ENCODE peak calls at places on chromosomes 16 and 17, in five cellular contexts. One of them, this sample, is unnamed.

GRCh38 chr17:60712675-60713074 is 35.0 kb downstream of the BCAS3 start:
- DNase-seq in left ventricle myocardium inferior: no peak
- DNase-seq in progenitor cell of endocrine pancreas: no peak
- DNase-seq in dorsolateral prefrontal cortex: no peak
- DNase-seq in anterior cingulate cortex: no peak
- DNase-seq in this sample: no peak

GRCh38 chr17:62781356-62781755 is 26.8 kb downstream of the MARCHF10 start:
- DNase-seq in left ventricle myocardium inferior: no peak
- DNase-seq in progenitor cell of endocrine pancreas: no peak
- DNase-seq in dorsolateral prefrontal cortex: no peak
- DNase-seq in anterior cingulate cortex: no peak
- DNase-seq in this sample: no peak

GRCh38 chr16:11359370-11359769 is 14.1 kb downstream of the RMI2 start:
- DNase-seq in left ventricle myocardium inferior: no peak
- DNase-seq in progenitor cell of endocrine pancreas: no peak
- DNase-seq in dorsolateral prefrontal cortex: no peak
- DNase-seq in anterior cingulate cortex: no peak
- DNase-seq in this sample: no peak

GRCh38 chr16:67462279-67462655 is 18.7 kb downstream of the ATP6V0D1 start:
- DNase-seq in left ventricle myocardium inferior: no peak
- DNase-seq in progenitor cell of endocrine pancreas: no peak
- DNase-seq in dorsolateral prefrontal cortex: no peak
- DNase-seq in anterior cingulate cortex: no peak
- DNase-seq in this sample: no peak

GRCh38 chr17:8375738-8376259 is 705 bp downstream of the KRABD2 start:
- DNase-seq in left ventricle myocardium inferior: no peak
- DNase-seq in progenitor cell of endocrine pancreas: peak; percentile 36
- DNase-seq in dorsolateral prefrontal cortex: peak; percentile 41
- DNase-seq in anterior cingulate cortex: no peak
- DNase-seq in this sample: peak; percentile 53

GRCh38 chr16:65515193-65515592 is 393.3 kb upstream of the CDH11 start:
- DNase-seq in left ventricle myocardium inferior: no peak
- DNase-seq in progenitor cell of endocrine pancreas: no peak
- DNase-seq in dorsolateral prefrontal cortex: no peak
- DNase-seq in anterior cingulate cortex: no peak
- DNase-seq in this sample: no peak

GRCh38 chr17:80414508-80414802 is 512 bp upstream of the ENDOV start:
- DNase-seq in left ventricle myocardium inferior: no peak
- DNase-seq in progenitor cell of endocrine pancreas: no peak
- DNase-seq in dorsolateral prefrontal cortex: no peak
- DNase-seq in anterior cingulate cortex: no peak
- DNase-seq in this sample: no peak

GRCh38 chr17:79400989-79401703 is 209.7 kb downstream of the RBFOX3 start:
- DNase-seq in left ventricle myocardium inferior: peak; percentile 60
- DNase-seq in progenitor cell of endocrine pancreas: peak; percentile 71
- DNase-seq in dorsolateral prefrontal cortex: peak; percentile 87
- DNase-seq in anterior cingulate cortex: peak; percentile 21
- DNase-seq in this sample: peak; percentile 87

GRCh38 chr17:40796846-40797245 is 2.9 kb downstream of the KRT28 start:
- DNase-seq in left ventricle myocardium inferior: no peak
- DNase-seq in progenitor cell of endocrine pancreas: no peak
- DNase-seq in dorsolateral prefrontal cortex: no peak
- DNase-seq in anterior cingulate cortex: no peak
- DNase-seq in this sample: no peak

GRCh38 chr16:89114159-89114981 is 20.7 kb downstream of the ACSF3 start:
- DNase-seq in left ventricle myocardium inferior: peak; percentile 10
- DNase-seq in progenitor cell of endocrine pancreas: no peak
- DNase-seq in dorsolateral prefrontal cortex: no peak
- DNase-seq in anterior cingulate cortex: no peak
- DNase-seq in this sample: no peak

GRCh38 chr16:73739049-73739769 is 557.4 kb upstream of the PSMD7 start:
- DNase-seq in left ventricle myocardium inferior: no peak
- DNase-seq in progenitor cell of endocrine pancreas: no peak
- DNase-seq in dorsolateral prefrontal cortex: no peak
- DNase-seq in anterior cingulate cortex: no peak
- DNase-seq in this sample: no peak

GRCh38 chr16:73026754-73027654 is 20.9 kb downstream of the ZFHX3 start:
- DNase-seq in left ventricle myocardium inferior: no peak
- DNase-seq in progenitor cell of endocrine pancreas: no peak
- DNase-seq in dorsolateral prefrontal cortex: no peak
- DNase-seq in anterior cingulate cortex: no peak
- DNase-seq in this sample: no peak

GRCh38 chr17:5011928-5012327 is 14.2 kb downstream of the KIF1C start:
- DNase-seq in left ventricle myocardium inferior: no peak
- DNase-seq in progenitor cell of endocrine pancreas: no peak
- DNase-seq in dorsolateral prefrontal cortex: no peak
- DNase-seq in anterior cingulate cortex: no peak
- DNase-seq in this sample: no peak

GRCh38 chr17:48228720-48229119 is 121.2 kb downstream of the SNX11 start:
- DNase-seq in left ventricle myocardium inferior: no peak
- DNase-seq in progenitor cell of endocrine pancreas: no peak
- DNase-seq in dorsolateral prefrontal cortex: no peak
- DNase-seq in anterior cingulate cortex: no peak
- DNase-seq in this sample: no peak

GRCh38 chr17:31499771-31500554 is 108.5 kb downstream of the RAB11FIP4 start:
- DNase-seq in left ventricle myocardium inferior: peak; percentile 68
- DNase-seq in progenitor cell of endocrine pancreas: no peak
- DNase-seq in dorsolateral prefrontal cortex: peak; percentile 64
- DNase-seq in anterior cingulate cortex: peak; percentile 27
- DNase-seq in this sample: no peak

GRCh38 chr17:69187294-69187693 is 41.3 kb downstream of the ABCA10 start:
- DNase-seq in left ventricle myocardium inferior: no peak
- DNase-seq in progenitor cell of endocrine pancreas: no peak
- DNase-seq in dorsolateral prefrontal cortex: no peak
- DNase-seq in anterior cingulate cortex: no peak
- DNase-seq in this sample: no peak

GRCh38 chr16:58026705-58027340 is 1.3 kb downstream of the MMP15 start:
- DNase-seq in left ventricle myocardium inferior: peak; percentile 27
- DNase-seq in progenitor cell of endocrine pancreas: peak; percentile 37
- DNase-seq in dorsolateral prefrontal cortex: no peak
- DNase-seq in anterior cingulate cortex: no peak
- DNase-seq in this sample: no peak

GRCh38 chr17:68777243-68777855 is 176.2 kb upstream of the FAM20A start:
- DNase-seq in left ventricle myocardium inferior: peak; percentile 35
- DNase-seq in progenitor cell of endocrine pancreas: peak; percentile 26
- DNase-seq in dorsolateral prefrontal cortex: peak; percentile 33
- DNase-seq in anterior cingulate cortex: peak; percentile 5
- DNase-seq in this sample: peak; percentile 33

GRCh38 chr17:71824671-71825070 is 296.1 kb upstream of the SOX9 start:
- DNase-seq in left ventricle myocardium inferior: no peak
- DNase-seq in progenitor cell of endocrine pancreas: no peak
- DNase-seq in dorsolateral prefrontal cortex: no peak
- DNase-seq in anterior cingulate cortex: no peak
- DNase-seq in this sample: no peak

GRCh38 chr16:68480084-68480995 is 32.0 kb upstream of the SMPD3 start:
- DNase-seq in left ventricle myocardium inferior: no peak
- DNase-seq in progenitor cell of endocrine pancreas: no peak
- DNase-seq in dorsolateral prefrontal cortex: no peak
- DNase-seq in anterior cingulate cortex: no peak
- DNase-seq in this sample: no peak

GRCh38 chr16:47460301-47460754 is 535 bp downstream of the ITFG1 start:
- DNase-seq in left ventricle myocardium inferior: no peak
- DNase-seq in progenitor cell of endocrine pancreas: no peak
- DNase-seq in dorsolateral prefrontal cortex: no peak
- DNase-seq in anterior cingulate cortex: no peak
- DNase-seq in this sample: no peak

GRCh38 chr17:2090210-2090641 is 35.3 kb downstream of the HIC1 start:
- DNase-seq in left ventricle myocardium inferior: no peak
- DNase-seq in progenitor cell of endocrine pancreas: no peak
- DNase-seq in dorsolateral prefrontal cortex: no peak
- DNase-seq in anterior cingulate cortex: no peak
- DNase-seq in this sample: no peak

GRCh38 chr17:17957584-17957916 is 14.7 kb downstream of the TOM1L2 start:
- DNase-seq in left ventricle myocardium inferior: no peak
- DNase-seq in progenitor cell of endocrine pancreas: no peak
- DNase-seq in dorsolateral prefrontal cortex: no peak
- DNase-seq in anterior cingulate cortex: no peak
- DNase-seq in this sample: no peak

GRCh38 chr17:20155258-20156195 is 146.4 kb downstream of the SPECC1 start:
- DNase-seq in left ventricle myocardium inferior: peak; percentile 97
- DNase-seq in progenitor cell of endocrine pancreas: peak; percentile 98
- DNase-seq in dorsolateral prefrontal cortex: peak; percentile 77
- DNase-seq in anterior cingulate cortex: peak; percentile 83
- DNase-seq in this sample: peak; percentile 97

GRCh38 chr16:53945996-53946395 is 242.0 kb downstream of the FTO start:
- DNase-seq in left ventricle myocardium inferior: no peak
- DNase-seq in progenitor cell of endocrine pancreas: no peak
- DNase-seq in dorsolateral prefrontal cortex: no peak
- DNase-seq in anterior cingulate cortex: no peak
- DNase-seq in this sample: no peak

GRCh38 chr16:9012848-9013507 is 49.3 kb upstream of the USP7 start:
- DNase-seq in left ventricle myocardium inferior: no peak
- DNase-seq in progenitor cell of endocrine pancreas: peak; percentile 34
- DNase-seq in dorsolateral prefrontal cortex: no peak
- DNase-seq in anterior cingulate cortex: no peak
- DNase-seq in this sample: peak; percentile 33

GRCh38 chr17:4708436-4708835 is 2.0 kb upstream of the ARRB2 start:
- DNase-seq in left ventricle myocardium inferior: no peak
- DNase-seq in progenitor cell of endocrine pancreas: no peak
- DNase-seq in dorsolateral prefrontal cortex: no peak
- DNase-seq in anterior cingulate cortex: no peak
- DNase-seq in this sample: no peak

GRCh38 chr17:76553163-76553908 is 13.5 kb downstream of the PRCD start:
- DNase-seq in left ventricle myocardium inferior: no peak
- DNase-seq in progenitor cell of endocrine pancreas: no peak
- DNase-seq in dorsolateral prefrontal cortex: no peak
- DNase-seq in anterior cingulate cortex: no peak
- DNase-seq in this sample: no peak

GRCh38 chr16:57775661-57776469 is 26.4 kb downstream of the KIFC3 start:
- DNase-seq in left ventricle myocardium inferior: no peak
- DNase-seq in progenitor cell of endocrine pancreas: peak; percentile 71
- DNase-seq in dorsolateral prefrontal cortex: no peak
- DNase-seq in anterior cingulate cortex: no peak
- DNase-seq in this sample: no peak

GRCh38 chr17:50421308-50422031 is 4.5 kb upstream of the ACSF2 start:
- DNase-seq in left ventricle myocardium inferior: no peak
- DNase-seq in progenitor cell of endocrine pancreas: no peak
- DNase-seq in dorsolateral prefrontal cortex: no peak
- DNase-seq in anterior cingulate cortex: no peak
- DNase-seq in this sample: no peak

GRCh38 chr17:50209472-50210248 is 8.2 kb upstream of the COL1A1 start:
- DNase-seq in left ventricle myocardium inferior: peak; percentile 90
- DNase-seq in progenitor cell of endocrine pancreas: no peak
- DNase-seq in dorsolateral prefrontal cortex: no peak
- DNase-seq in anterior cingulate cortex: no peak
- DNase-seq in this sample: no peak

GRCh38 chr17:44014133-44014436 is 678 bp downstream of the TMEM101 start:
- DNase-seq in left ventricle myocardium inferior: no peak
- DNase-seq in progenitor cell of endocrine pancreas: no peak
- DNase-seq in dorsolateral prefrontal cortex: no peak
- DNase-seq in anterior cingulate cortex: no peak
- DNase-seq in this sample: no peak

GRCh38 chr16:77344306-77344705 is 90.5 kb downstream of the ADAMTS18 start:
- DNase-seq in left ventricle myocardium inferior: no peak
- DNase-seq in progenitor cell of endocrine pancreas: no peak
- DNase-seq in dorsolateral prefrontal cortex: no peak
- DNase-seq in anterior cingulate cortex: no peak
- DNase-seq in this sample: no peak

GRCh38 chr16:10156111-10156510 is 26.1 kb downstream of the GRIN2A start:
- DNase-seq in left ventricle myocardium inferior: no peak
- DNase-seq in progenitor cell of endocrine pancreas: no peak
- DNase-seq in dorsolateral prefrontal cortex: no peak
- DNase-seq in anterior cingulate cortex: no peak
- DNase-seq in this sample: no peak

GRCh38 chr17:55495239-55495638 is 16.0 kb downstream of the SMIM36 start:
- DNase-seq in left ventricle myocardium inferior: no peak
- DNase-seq in progenitor cell of endocrine pancreas: no peak
- DNase-seq in dorsolateral prefrontal cortex: no peak
- DNase-seq in anterior cingulate cortex: no peak
- DNase-seq in this sample: no peak

GRCh38 chr16:14585287-14585686 is 44.8 kb downstream of the PARN start:
- DNase-seq in left ventricle myocardium inferior: no peak
- DNase-seq in progenitor cell of endocrine pancreas: no peak
- DNase-seq in dorsolateral prefrontal cortex: no peak
- DNase-seq in anterior cingulate cortex: no peak
- DNase-seq in this sample: no peak

GRCh38 chr17:75090871-75091854 is 3.4 kb downstream of the SLC16A5 start:
- DNase-seq in left ventricle myocardium inferior: no peak
- DNase-seq in progenitor cell of endocrine pancreas: no peak
- DNase-seq in dorsolateral prefrontal cortex: no peak
- DNase-seq in anterior cingulate cortex: no peak
- DNase-seq in this sample: no peak

GRCh38 chr17:33981713-33982601 is 273.1 kb upstream of the CCL2 start:
- DNase-seq in left ventricle myocardium inferior: no peak
- DNase-seq in progenitor cell of endocrine pancreas: no peak
- DNase-seq in dorsolateral prefrontal cortex: no peak
- DNase-seq in anterior cingulate cortex: no peak
- DNase-seq in this sample: no peak

GRCh38 chr17:45123930-45124796 is 8.2 kb downstream of the PLCD3 start:
- DNase-seq in left ventricle myocardium inferior: no peak
- DNase-seq in progenitor cell of endocrine pancreas: no peak
- DNase-seq in dorsolateral prefrontal cortex: no peak
- DNase-seq in anterior cingulate cortex: no peak
- DNase-seq in this sample: no peak

GRCh38 chr17:73307130-73307529 is 4.7 kb downstream of the CDC42EP4 start:
- DNase-seq in left ventricle myocardium inferior: peak; percentile 58
- DNase-seq in progenitor cell of endocrine pancreas: no peak
- DNase-seq in dorsolateral prefrontal cortex: peak; percentile 59
- DNase-seq in anterior cingulate cortex: no peak
- DNase-seq in this sample: peak; percentile 47